ENCODE peak calls at places on chromosomes 3 and 15, in ten cellular contexts. B is ovary, R is left lung, D is testis, M is lower leg skin, K is GM12878, H is astrocyte, N is transverse colon, P is heart left ventricle, V is cardiac muscle cell. F is an unnamed sample.

GRCh38 chr15:94476681-94477080 is 245.3 kb downstream of the MCTP2 start:
- DNase-seq in V (peak), K (no peak), B (no peak), D (no peak), P (no peak), H (no peak), N (no peak), R (no peak), M (no peak), F (no peak)

GRCh38 chr3:100001514-100002270 is 112.6 kb downstream of the FILIP1L start:
- DNase-seq in B (no peak), V (no peak), R (no peak), N (no peak), K (no peak), M (no peak), D (no peak), H (no peak), P (no peak), F (peak)

GRCh38 chr15:81308260-81308659 is 15.7 kb downstream of the STARD5 start:
- DNase-seq in H (no peak), V (no peak), B (no peak), M (no peak), D (no peak), N (no peak), P (no peak), K (no peak), R (no peak), F (no peak)

GRCh38 chr15:39885099-39885777 is 34.8 kb downstream of the GPR176 start:
- DNase-seq in K (no peak), V (no peak), N (no peak), R (no peak), M (no peak), H (no peak), B (no peak), D (no peak), P (no peak), F (no peak)

GRCh38 chr3:71160800-71161546 is 422.6 kb downstream of the FOXP1 start:
- DNase-seq in H (peak), M (no peak), V (no peak), R (no peak), B (no peak), P (no peak), D (no peak), N (no peak), K (no peak), F (no peak)

GRCh38 chr3:128066111-128066510 is 13.9 kb downstream of the SEC61A1 start:
- DNase-seq in N (no peak), V (no peak), D (no peak), K (no peak), P (no peak), H (no peak), M (no peak), B (no peak), R (no peak), F (no peak)

GRCh38 chr3:44516230-44516629 is 38.8 kb upstream of the ZNF445 start:
- DNase-seq in H (no peak), D (no peak), V (no peak), M (no peak), R (no peak), N (no peak), K (no peak), P (no peak), B (no peak), F (no peak)

GRCh38 chr3:188764609-188765008 is 407.2 kb upstream of the TPRG1 start:
- DNase-seq in D (no peak), H (no peak), R (no peak), M (no peak), K (no peak), N (no peak), V (no peak), P (no peak), B (no peak), F (no peak)

GRCh38 chr15:59685737-59686297 is 3.3 kb downstream of the BNIP2 start:
- DNase-seq in K (no peak), V (no peak), R (no peak), D (no peak), B (no peak), P (no peak), M (no peak), N (no peak), H (peak), F (no peak)

GRCh38 chr15:52221730-52222129 is 30.5 kb upstream of the GNB5 start:
- DNase-seq in N (no peak), M (no peak), D (no peak), V (no peak), P (no peak), H (no peak), R (no peak), B (no peak), K (no peak), F (no peak)

GRCh38 chr15:49372366-49372765 is 50.7 kb upstream of the FGF7 start:
- DNase-seq in V (peak), D (no peak), H (no peak), N (no peak), M (no peak), B (no peak), R (no peak), K (no peak), P (no peak), F (no peak)

GRCh38 chr15:78212546-78213424 is 21.6 kb downstream of the ACSBG1 start:
- DNase-seq in N (peak), P (peak), K (no peak), D (peak), M (peak), V (no peak), B (no peak), R (no peak), H (peak), F (no peak)

GRCh38 chr3:12835005-12835665 is 6.2 kb downstream of the RPL32 start:
- DNase-seq in D (no peak), P (no peak), B (no peak), H (no peak), N (no peak), V (no peak), M (no peak), R (no peak), K (no peak), F (no peak)

GRCh38 chr3:11635671-11636371 is 7.9 kb downstream of the VGLL4 start:
- DNase-seq in R (no peak), P (no peak), D (no peak), B (no peak), V (no peak), N (no peak), K (no peak), H (no peak), M (no peak), F (no peak)

DNA sequence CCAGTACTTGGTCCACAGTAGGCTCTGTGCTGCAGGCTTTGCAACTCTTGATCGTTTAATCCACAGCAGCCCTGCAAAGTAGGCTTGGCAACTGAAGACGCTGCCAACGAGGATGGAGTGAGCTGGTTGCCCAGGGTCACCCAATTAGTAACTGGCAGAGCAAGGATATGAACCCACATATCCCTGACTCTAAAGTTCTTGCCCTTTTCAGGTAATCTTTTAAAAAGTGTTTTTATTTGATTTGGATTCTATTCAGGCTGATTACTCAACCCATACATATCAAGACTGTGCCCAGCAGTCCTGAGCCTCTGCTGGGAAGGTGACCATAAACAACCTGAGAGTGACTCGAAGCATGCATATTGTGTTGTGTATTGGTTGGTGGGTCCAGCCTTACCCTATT is 50.3 kb downstream of the PSMD6 start:
- DNase-seq in P (no peak), R (no peak), M (no peak), H (no peak), B (no peak), N (no peak), D (no peak), V (no peak), K (no peak), F (no peak)
- H3K4me3 ChIP-seq in P (no peak), R (no peak), M (no peak), H (no peak), B (no peak), N (no peak), D (no peak), V (no peak), K (no peak), F (no peak)

GRCh38 chr3:112437146-112438022 is 61.9 kb downstream of the BTLA start:
- DNase-seq in V (no peak), M (no peak), B (no peak), K (no peak), D (no peak), N (no peak), H (peak), R (no peak), P (no peak), F (peak)
- TF ChIP-seq CTCF in V (peak), M (no peak), B (no peak), K (peak), D (no peak), N (peak), H (peak), R (no peak), P (no peak), F (peak)

GRCh38 chr15:73362900-73363299 is 5.9 kb downstream of the HCN4 start:
- DNase-seq in P (no peak), D (no peak), V (no peak), K (no peak), R (no peak), N (no peak), M (no peak), B (no peak), H (no peak), F (no peak)
- H3K4me3 ChIP-seq in P (no peak), D (no peak), V (peak), K (no peak), R (no peak), N (no peak), M (no peak), B (no peak), H (no peak), F (no peak)

DNA sequence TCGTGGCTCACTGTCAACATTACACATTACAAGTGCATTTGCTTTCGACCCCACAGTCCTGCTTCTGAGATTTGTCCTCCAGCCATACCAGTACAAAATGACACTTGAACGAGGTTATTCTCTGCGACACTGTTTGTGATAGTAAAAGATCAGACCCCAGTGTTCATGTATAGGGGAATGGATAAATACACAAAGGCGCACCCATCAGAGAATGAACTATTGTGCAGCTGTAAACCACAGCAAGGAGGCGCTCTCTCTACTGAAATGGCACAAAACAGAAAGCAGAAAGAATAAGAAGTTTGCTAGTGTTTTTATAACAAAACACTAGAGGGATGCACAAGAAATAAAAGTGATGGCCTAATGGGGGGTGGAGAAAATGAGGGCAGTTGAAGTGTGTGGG is 4.9 kb upstream of the CHSY1 start:
- DNase-seq in R (no peak), M (no peak), P (no peak), D (no peak), K (no peak), H (no peak), B (no peak), V (no peak), N (no peak), F (no peak)
- TF ChIP-seq CTCF in R (no peak), M (no peak), P (no peak), D (peak), K (peak), H (peak), B (no peak), V (peak), N (peak), F (peak)

GRCh38 chr3:8549354-8549753 is 47.7 kb downstream of the LMCD1 start:
- DNase-seq in B (no peak), N (no peak), V (no peak), H (no peak), K (no peak), M (no peak), D (no peak), P (no peak), R (no peak), F (no peak)
- H3K4me3 ChIP-seq in B (no peak), N (no peak), V (no peak), H (no peak), K (no peak), M (no peak), D (no peak), P (no peak), R (no peak), F (no peak)

GRCh38 chr3:194269610-194270145 is 81.5 kb downstream of the CPN2 start:
- DNase-seq in N (peak), D (peak), B (peak), K (no peak), V (no peak), M (peak), R (peak), P (peak), H (peak), F (no peak)
- TF ChIP-seq CTCF in N (peak), D (peak), B (no peak), K (no peak), V (peak), M (no peak), R (peak), P (peak), H (peak), F (no peak)

DNA sequence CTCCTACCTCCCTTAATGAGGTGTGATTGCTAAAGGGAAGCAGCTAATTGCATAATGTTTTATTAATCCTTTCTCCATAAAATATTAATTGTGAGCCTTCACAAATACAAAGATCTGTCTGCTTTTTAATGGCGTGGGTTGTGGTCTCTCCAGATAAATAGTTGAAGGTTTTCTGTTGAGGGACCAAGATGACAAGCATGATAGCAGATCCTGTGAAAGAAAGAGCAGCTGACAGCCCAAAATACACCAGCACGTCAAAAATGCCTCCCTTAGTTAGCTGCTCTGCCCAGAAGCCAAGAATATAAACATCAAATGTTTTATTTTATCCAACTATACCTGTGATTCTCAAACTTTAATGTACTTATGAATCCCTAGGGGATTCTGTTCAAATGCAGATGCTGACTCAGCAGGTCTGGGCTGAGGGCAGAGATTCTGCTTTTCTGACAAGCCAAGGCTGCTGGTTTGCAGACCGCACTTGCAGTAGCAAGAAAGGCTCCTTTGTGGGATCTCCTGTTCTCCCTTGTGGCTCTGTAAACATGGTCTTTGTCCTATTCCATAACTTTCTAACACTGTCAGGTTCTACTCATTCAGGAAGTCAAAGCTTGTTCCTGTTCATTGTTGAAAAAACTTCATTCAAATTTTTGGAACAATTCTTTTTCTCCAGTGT is 119.1 kb upstream of the SLC25A36 start:
- DNase-seq in M (no peak), D (no peak), N (no peak), R (no peak), V (peak), H (no peak), B (no peak), K (no peak), P (no peak), F (no peak)
- H3K4me3 ChIP-seq in M (no peak), D (no peak), N (no peak), R (no peak), V (no peak), H (no peak), B (no peak), K (no peak), P (no peak), F (no peak)

GRCh38 chr3:134086616-134087015 is 56.9 kb upstream of the SLCO2A1 start:
- DNase-seq in M (no peak), D (no peak), B (no peak), R (no peak), K (no peak), N (no peak), H (no peak), V (no peak), P (no peak), F (no peak)
- TF ChIP-seq CTCF in M (no peak), D (no peak), B (no peak), R (no peak), K (no peak), N (no peak), H (no peak), V (no peak), P (no peak), F (no peak)

DNA sequence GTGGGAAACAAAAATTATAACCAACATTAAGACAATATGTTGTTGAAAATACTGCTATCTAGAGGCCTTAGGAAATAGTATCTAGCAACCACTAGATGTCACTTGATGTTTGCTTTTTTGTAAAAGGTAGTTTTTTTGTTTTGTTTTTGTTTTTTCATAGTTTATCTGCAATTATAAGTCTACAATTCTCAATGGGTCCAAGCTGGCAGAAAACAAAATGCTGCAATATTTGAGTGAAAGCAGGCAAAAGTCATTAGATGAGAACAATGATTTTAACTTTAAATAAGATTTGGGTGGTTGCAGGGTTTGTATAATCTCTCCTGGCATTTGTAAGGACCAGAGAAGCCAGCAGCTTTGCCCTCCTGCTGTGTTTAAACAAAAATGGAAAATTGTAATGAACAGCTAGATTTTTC is 27.0 kb downstream of the DUT start:
- DNase-seq in M (no peak), R (no peak), N (no peak), B (no peak), P (no peak), V (peak), K (no peak), H (peak), D (no peak), F (peak)
- H3K4me3 ChIP-seq in M (no peak), R (no peak), N (no peak), B (no peak), P (no peak), V (no peak), K (peak), H (no peak), D (no peak), F (no peak)

GRCh38 chr3:14479591-14479990 is 60.6 kb downstream of the GRIP2 start:
- DNase-seq in H (no peak), M (no peak), R (no peak), B (peak), N (no peak), V (no peak), D (no peak), K (no peak), P (no peak), F (no peak)
- TF ChIP-seq CTCF in H (no peak), M (no peak), R (no peak), B (no peak), N (no peak), V (no peak), D (no peak), K (no peak), P (no peak), F (no peak)

F was measured in LNCaP clone FGC.